ENCODE peak calls at places on chromosome 20, in four cellular contexts. One of them, this sample, is unnamed.

GRCh38 chr20:34754611-34755010 is 50.5 kb downstream of the TP53INP2 start:
- DNase-seq in cardiac muscle cell: no peak
- DNase-seq in HuH-7: no peak
- DNase-seq in left cardiac atrium: no peak
- DNase-seq in this sample: no peak

GRCh38 chr20:14232650-14233049 is 104.8 kb downstream of the FLRT3 start:
- DNase-seq in cardiac muscle cell: no peak
- DNase-seq in HuH-7: no peak
- DNase-seq in left cardiac atrium: no peak
- DNase-seq in this sample: no peak

GRCh38 chr20:8095648-8096572 is 36.2 kb upstream of the PLCB1 start:
- DNase-seq in cardiac muscle cell: no peak
- DNase-seq in HuH-7: no peak
- DNase-seq in left cardiac atrium: no peak
- DNase-seq in this sample: no peak

GRCh38 chr20:59526242-59527225 is 77.8 kb upstream of the PHACTR3 start:
- DNase-seq in cardiac muscle cell: peak
- DNase-seq in HuH-7: peak
- DNase-seq in left cardiac atrium: no peak
- DNase-seq in this sample: no peak

GRCh38 chr20:62881662-62882395 is 20.2 kb upstream of the TCFL5 start:
- DNase-seq in cardiac muscle cell: no peak
- DNase-seq in HuH-7: no peak
- DNase-seq in left cardiac atrium: no peak
- DNase-seq in this sample: no peak

GRCh38 chr20:38927902-38928578 is 1.8 kb downstream of the FAM83D start:
- DNase-seq in cardiac muscle cell: no peak
- DNase-seq in HuH-7: no peak
- DNase-seq in left cardiac atrium: no peak
- DNase-seq in this sample: no peak

GRCh38 chr20:22449115-22449973 is 135.0 kb downstream of the FOXA2 start:
- DNase-seq in cardiac muscle cell: no peak
- DNase-seq in HuH-7: no peak
- DNase-seq in left cardiac atrium: no peak
- DNase-seq in this sample: no peak

GRCh38 chr20:17928211-17928611 is 40.4 kb downstream of the SNX5 start:
- DNase-seq in cardiac muscle cell: no peak
- DNase-seq in HuH-7: no peak
- DNase-seq in left cardiac atrium: no peak
- DNase-seq in this sample: no peak

GRCh38 chr20:49908258-49908565 is 7.1 kb downstream of the SPATA2 start:
- DNase-seq in cardiac muscle cell: no peak
- DNase-seq in HuH-7: no peak
- DNase-seq in left cardiac atrium: no peak
- DNase-seq in this sample: no peak

GRCh38 chr20:45345104-45345936 is 2.9 kb downstream of the SDC4 start:
- DNase-seq in cardiac muscle cell: no peak
- DNase-seq in HuH-7: no peak
- DNase-seq in left cardiac atrium: no peak
- DNase-seq in this sample: no peak

GRCh38 chr20:50123418-50123817 is 10.5 kb upstream of the UBE2V1 start:
- DNase-seq in cardiac muscle cell: no peak
- DNase-seq in HuH-7: no peak
- DNase-seq in left cardiac atrium: no peak
- DNase-seq in this sample: no peak

GRCh38 chr20:57323034-57323433 is 6.6 kb upstream of the SPO11 start:
- DNase-seq in cardiac muscle cell: peak
- DNase-seq in HuH-7: no peak
- DNase-seq in left cardiac atrium: no peak
- DNase-seq in this sample: peak

GRCh38 chr20:49727473-49727872 is 13.8 kb upstream of the B4GALT5 start:
- DNase-seq in cardiac muscle cell: no peak
- DNase-seq in HuH-7: no peak
- DNase-seq in left cardiac atrium: no peak
- DNase-seq in this sample: no peak

GRCh38 chr20:8744228-8744844 is 324.6 kb upstream of the PLCB4 start:
- DNase-seq in cardiac muscle cell: no peak
- DNase-seq in HuH-7: no peak
- DNase-seq in left cardiac atrium: no peak
- DNase-seq in this sample: no peak

GRCh38 chr20:57479196-57479595 is 45.7 kb downstream of the CTCFL start:
- DNase-seq in cardiac muscle cell: no peak
- DNase-seq in HuH-7: no peak
- DNase-seq in left cardiac atrium: no peak
- DNase-seq in this sample: no peak

GRCh38 chr20:11965602-11966001 is 47.9 kb downstream of the BTBD3 start:
- DNase-seq in cardiac muscle cell: no peak
- DNase-seq in HuH-7: no peak
- DNase-seq in left cardiac atrium: no peak
- DNase-seq in this sample: no peak

GRCh38 chr20:18669241-18670019 is 81.6 kb downstream of the DTD1 start:
- DNase-seq in cardiac muscle cell: peak
- DNase-seq in HuH-7: no peak
- DNase-seq in left cardiac atrium: no peak
- DNase-seq in this sample: no peak

GRCh38 chr20:23687986-23688385 is 852 bp downstream of the CST4 start:
- DNase-seq in cardiac muscle cell: no peak
- DNase-seq in HuH-7: no peak
- DNase-seq in left cardiac atrium: no peak
- DNase-seq in this sample: no peak

GRCh38 chr20:11235058-11235457 is 561.3 kb upstream of the JAG1 start:
- DNase-seq in cardiac muscle cell: no peak
- DNase-seq in HuH-7: no peak
- DNase-seq in left cardiac atrium: no peak
- DNase-seq in this sample: no peak

GRCh38 chr20:25025091-25025861 is 32.7 kb downstream of the ACSS1 start:
- DNase-seq in cardiac muscle cell: no peak
- DNase-seq in HuH-7: no peak
- DNase-seq in left cardiac atrium: peak
- DNase-seq in this sample: no peak

GRCh38 chr20:2382833-2383232 is 2.1 kb downstream of the TGM6 start:
- DNase-seq in cardiac muscle cell: no peak
- DNase-seq in HuH-7: no peak
- DNase-seq in left cardiac atrium: no peak
- DNase-seq in this sample: no peak

GRCh38 chr20:23126281-23127061 is 40.3 kb upstream of the CD93 start:
- DNase-seq in cardiac muscle cell: no peak
- DNase-seq in HuH-7: no peak
- DNase-seq in left cardiac atrium: no peak
- DNase-seq in this sample: no peak

GRCh38 chr20:925516-925915 is 9.4 kb upstream of the ANGPT4 start:
- DNase-seq in cardiac muscle cell: no peak
- DNase-seq in HuH-7: no peak
- DNase-seq in left cardiac atrium: no peak
- DNase-seq in this sample: no peak

GRCh38 chr20:2820084-2820895 is 4.1 kb downstream of the TMEM239 start:
- DNase-seq in cardiac muscle cell: no peak
- DNase-seq in HuH-7: no peak
- DNase-seq in left cardiac atrium: no peak
- DNase-seq in this sample: no peak

GRCh38 chr20:57522380-57522973 is 2.5 kb downstream of the CTCFL start:
- DNase-seq in cardiac muscle cell: no peak
- DNase-seq in HuH-7: no peak
- DNase-seq in left cardiac atrium: no peak
- DNase-seq in this sample: no peak

GRCh38 chr20:44706371-44707258 is 8.6 kb upstream of the CCN5 start:
- DNase-seq in cardiac muscle cell: no peak
- DNase-seq in HuH-7: no peak
- DNase-seq in left cardiac atrium: no peak
- DNase-seq in this sample: no peak

GRCh38 chr20:42097741-42098140 is 479.6 kb upstream of the CHD6 start:
- DNase-seq in cardiac muscle cell: no peak
- DNase-seq in HuH-7: no peak
- DNase-seq in left cardiac atrium: no peak
- DNase-seq in this sample: no peak

GRCh38 chr20:23032056-23032455 is 3.1 kb upstream of the SSTR4 start:
- DNase-seq in cardiac muscle cell: peak
- DNase-seq in HuH-7: no peak
- DNase-seq in left cardiac atrium: no peak
- DNase-seq in this sample: no peak

GRCh38 chr20:17925300-17925939 is 43.2 kb downstream of the SNX5 start:
- DNase-seq in cardiac muscle cell: no peak
- DNase-seq in HuH-7: no peak
- DNase-seq in left cardiac atrium: peak
- DNase-seq in this sample: peak